ENCODE peak calls at places on chromosomes 4 and X, in seven cellular contexts. D, I, G, T, E, W and N are unnamed samples.

GRCh38 chr4:138320856-138321255 is 78.7 kb upstream of the SLC7A11 start:
- DNase-seq in E (no peak), D (no peak), I (no peak), T (no peak), G (no peak), W (no peak), N (no peak)

GRCh38 chrX:65607070-65607742 is 60.2 kb upstream of the MSN start:
- DNase-seq in T (no peak), W (no peak), E (no peak), I (no peak), D (no peak), G (no peak), N (no peak)

GRCh38 chr4:14877246-14878220 is 124.7 kb upstream of the CPEB2 start:
- DNase-seq in T (no peak), I (no peak), W (no peak), D (no peak), G (no peak), E (no peak), N (no peak)

GRCh38 chr4:89121711-89122387 is 10.5 kb downstream of the TIGD2 start:
- DNase-seq in D (no peak), G (no peak), E (no peak), W (no peak), T (no peak), I (no peak), N (no peak)

GRCh38 chrX:110614596-110614995 is 181.0 kb downstream of the CHRDL1 start:
- DNase-seq in T (no peak), W (no peak), I (no peak), D (no peak), G (no peak), E (no peak), N (no peak)

GRCh38 chr4:38805530-38806145 is 1.0 kb upstream of the TLR1 start:
- DNase-seq in I (no peak), G (no peak), D (no peak), T (no peak), W (no peak), E (peak; percentile 36), N (peak; percentile 20)

GRCh38 chr4:7067147-7067522 is 729 bp downstream of the GRPEL1 start:
- DNase-seq in I (no peak), G (no peak), W (no peak), T (no peak), E (no peak), D (no peak), N (no peak)

GRCh38 chrX:133444952-133445831 is 29.9 kb upstream of the GPC4 start:
- DNase-seq in T (peak; percentile 60), D (no peak), G (no peak), E (peak; percentile 18), W (peak; percentile 16), I (no peak), N (no peak)

GRCh38 chrX:67692246-67692645 is 148.4 kb downstream of the AR start:
- DNase-seq in D (no peak), T (no peak), E (no peak), I (no peak), W (no peak), G (no peak), N (no peak)

GRCh38 chr4:140609548-140610425 is 41.0 kb upstream of the UCP1 start:
- DNase-seq in E (no peak), T (peak; percentile 46), W (peak; percentile 6), G (no peak), I (no peak), D (no peak), N (no peak)

GRCh38 chr4:138609943-138610350 is 367.8 kb upstream of the SLC7A11 start:
- DNase-seq in T (no peak), E (peak; percentile 15), I (no peak), W (no peak), D (no peak), G (no peak), N (no peak)

GRCh38 chrX:17597836-17598434 is 139.4 kb upstream of the SCML1 start:
- DNase-seq in W (peak; percentile 89), T (peak; percentile 90), G (peak; percentile 66), D (no peak), I (peak; percentile 90), E (peak; percentile 86), N (peak; percentile 87)

GRCh38 chr4:119898211-119898610 is 168.4 kb downstream of the MAD2L1 start:
- DNase-seq in T (no peak), D (no peak), W (no peak), I (no peak), G (no peak), E (no peak), N (no peak)

GRCh38 chr4:189941005-189941450 is 356 bp downstream of the FRG1 start:
- DNase-seq in D (no peak), I (no peak), G (no peak), W (no peak), E (no peak), T (no peak), N (no peak)

GRCh38 chrX:136865270-136866168 is 15.0 kb downstream of the RBMX start:
- DNase-seq in E (no peak), I (no peak), T (no peak), D (no peak), G (no peak), W (no peak), N (no peak)

GRCh38 chr4:117135634-117136354 is 50.4 kb upstream of the TRAM1L1 start:
- DNase-seq in G (no peak), D (no peak), E (no peak), T (no peak), W (no peak), I (no peak), N (no peak)

GRCh38 chrX:137547291-137547690 is 18.6 kb upstream of the ZIC3 start:
- DNase-seq in I (no peak), E (no peak), G (no peak), W (no peak), D (no peak), T (no peak), N (no peak)

GRCh38 chr4:95095352-95095974 is 337.7 kb downstream of the BMPR1B start:
- DNase-seq in I (no peak), W (no peak), G (no peak), T (no peak), E (peak; percentile 18), D (no peak), N (no peak)

GRCh38 chr4:147731611-147732515 is at the start of gene ARHGAP10:
- DNase-seq in G (peak; percentile 42), I (peak; percentile 92), D (no peak), E (peak; percentile 86), W (peak; percentile 78), T (peak; percentile 81), N (peak; percentile 81)

GRCh38 chr4:95957054-95957453 is 117.2 kb downstream of the PDHA2 start:
- DNase-seq in T (no peak), E (no peak), W (no peak), I (no peak), D (no peak), G (no peak), N (no peak)

GRCh38 chrX:49932786-49933185 is 10.4 kb downstream of the CLCN5 start:
- DNase-seq in E (no peak), T (no peak), I (no peak), G (no peak), D (no peak), W (no peak), N (no peak)

GRCh38 chr4:108834787-108835384 is 72.0 kb upstream of the ETNPPL start:
- DNase-seq in T (no peak), G (no peak), I (no peak), W (no peak), E (no peak), D (no peak), N (no peak)

GRCh38 chr4:145814246-145814645 is 124.4 kb downstream of the ZNF827 start:
- DNase-seq in E (no peak), W (no peak), D (no peak), T (no peak), I (no peak), G (no peak), N (no peak)
- H3K36me3 ChIP-seq in E (no peaks in the 10 kb centered on the region), W (no peaks in the 10 kb centered on the region), D (no peaks in the 10 kb centered on the region), T (no peaks in the 10 kb centered on the region), I (no peaks in the 10 kb centered on the region), G (no peaks in the 10 kb centered on the region), N (no peaks in the 10 kb centered on the region)

GRCh38 chrX:14871767-14872166 is 1.1 kb downstream of the FANCB start:
- DNase-seq in T (no peak), D (no peak), W (no peak), G (no peak), I (no peak), E (no peak), N (no peak)

GRCh38 chrX:14875624-14876023 is 2.4 kb downstream of the MOSPD2 start:
- DNase-seq in G (no peak), W (no peak), I (no peak), T (no peak), D (no peak), E (no peak), N (no peak)

GRCh38 chrX:14873676-14874049 is 442 bp downstream of the MOSPD2 start:
- DNase-seq in E (no peak), D (no peak), W (no peak), T (no peak), I (no peak), G (no peak), N (no peak)

GRCh38 chrX:14872355-14872754 is 514 bp downstream of the FANCB start:
- DNase-seq in D (no peak), G (no peak), W (no peak), I (no peak), E (no peak), T (no peak), N (no peak)

GRCh38 chrX:14872851-14873675 is at the start of the genes FANCB and MOSPD2:
- DNase-seq in G (peak; percentile 80), E (peak; percentile 95), I (peak; percentile 96), W (peak; percentile 95), T (peak; percentile 95), D (peak; percentile 63), N (peak; percentile 94)
- TF ChIP-seq POLR2A in G (peak; percentile 43), E (no peak), I (no peak), W (no peak), T (peak; percentile 66), D (peak; percentile 52), N (no peak)

GRCh38 chr4:70831293-70831692 is 8.4 kb downstream of the GRSF1 start:
- DNase-seq in W (no peak), D (no peak), E (no peak), I (no peak), G (no peak), T (no peak), N (no peak)
- H3K36me3 ChIP-seq in W (peaks cover 35% of the 10 kb centered on the region), D (peaks cover 43% of the 10 kb centered on the region), E (no peaks in the 10 kb centered on the region), I (peaks cover 45% of the 10 kb centered on the region), G (peaks cover 5% of the 10 kb centered on the region), T (peaks cover 36% of the 10 kb centered on the region), N (no peaks in the 10 kb centered on the region)

DNA sequence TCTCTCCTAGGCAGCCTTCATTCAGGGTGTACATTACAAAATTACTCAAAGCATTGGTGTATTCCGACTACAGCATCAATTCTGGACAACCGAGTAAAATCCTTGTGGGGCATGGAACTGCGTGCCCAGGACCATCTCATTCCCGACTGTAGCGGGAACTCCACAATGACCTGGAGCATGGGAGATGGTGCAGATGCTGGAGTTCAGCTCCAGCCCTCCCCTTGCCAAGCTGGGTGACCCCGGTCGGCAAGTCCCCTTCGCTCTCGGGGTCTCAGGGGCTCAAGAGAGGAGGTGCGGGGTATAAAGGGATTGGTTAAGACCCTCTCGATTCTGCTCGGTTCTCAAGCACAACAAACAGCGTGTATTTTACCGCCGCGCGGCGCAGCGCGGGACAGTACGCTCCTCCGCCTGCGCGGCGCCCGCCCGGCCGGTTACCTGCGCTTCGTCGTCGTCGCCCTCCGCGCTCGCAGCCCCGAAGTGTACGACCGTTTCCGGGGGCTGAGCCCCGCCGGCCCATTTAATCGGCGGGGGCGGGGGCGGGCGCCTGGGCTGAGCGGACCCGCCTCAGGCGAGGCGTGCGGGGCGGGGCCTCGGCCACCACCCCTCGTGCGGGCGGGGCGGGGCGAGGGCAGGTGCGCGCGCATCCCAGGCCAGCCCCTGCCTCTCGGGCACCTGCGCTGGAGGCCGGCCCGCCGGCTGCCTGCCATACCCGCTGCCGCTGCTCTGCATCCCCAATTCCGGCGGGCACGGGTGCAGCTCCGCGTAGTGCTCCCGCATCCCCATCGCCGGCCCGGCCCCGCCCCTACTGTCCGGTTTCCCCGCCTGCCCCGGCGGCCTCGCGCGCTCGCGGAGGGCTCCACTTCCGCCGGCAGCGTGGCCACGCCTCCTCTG is at the start of gene G6PD:
- DNase-seq in W (peak; percentile 81), E (peak; percentile 75), G (peak; percentile 47), I (no peak), T (peak; percentile 85), D (no peak), N (peak; percentile 75)
- TF ChIP-seq POLR2A in W (no peak), E (no peak), G (no peak), I (no peak), T (peak; percentile 8), D (peak; percentile 38), N (peak; percentile 33)